ENCODE peak calls at places on chromosomes 11 and 22, in seven cellular contexts. One of them, this sample, is unnamed.

GRCh38 chr11:36452231-36452630 is 57.8 kb downstream of the TRAF6 start:
- ATAC-seq in upper lobe of right lung: no peak
- ATAC-seq in right cardiac atrium: no peak
- ATAC-seq in heart left ventricle: no peak
- ATAC-seq in pancreas: no peak
- ATAC-seq in HCT116: no peak
- ATAC-seq in mucosa of descending colon: no peak
- ATAC-seq in this sample: no peak

GRCh38 chr22:50398698-50399648 is 55.8 kb downstream of the PPP6R2 start:
- ATAC-seq in upper lobe of right lung: peak
- ATAC-seq in right cardiac atrium: no peak
- ATAC-seq in heart left ventricle: no peak
- ATAC-seq in pancreas: peak
- ATAC-seq in HCT116: peak
- ATAC-seq in mucosa of descending colon: no peak
- ATAC-seq in this sample: no peak

GRCh38 chr11:64857485-64857884 is 13.0 kb upstream of the CDC42BPG start:
- ATAC-seq in upper lobe of right lung: no peak
- ATAC-seq in right cardiac atrium: no peak
- ATAC-seq in heart left ventricle: no peak
- ATAC-seq in pancreas: no peak
- ATAC-seq in HCT116: no peak
- ATAC-seq in mucosa of descending colon: no peak
- ATAC-seq in this sample: no peak

GRCh38 chr22:26835929-26836528 is 178.6 kb downstream of the MIAT start:
- ATAC-seq in upper lobe of right lung: peak
- ATAC-seq in right cardiac atrium: no peak
- ATAC-seq in heart left ventricle: peak
- ATAC-seq in pancreas: peak
- ATAC-seq in HCT116: peak
- ATAC-seq in mucosa of descending colon: peak
- ATAC-seq in this sample: no peak

GRCh38 chr22:38489561-38490133 is 16.5 kb downstream of the DDX17 start:
- ATAC-seq in upper lobe of right lung: peak
- ATAC-seq in right cardiac atrium: no peak
- ATAC-seq in heart left ventricle: no peak
- ATAC-seq in pancreas: no peak
- ATAC-seq in HCT116: no peak
- ATAC-seq in mucosa of descending colon: no peak
- ATAC-seq in this sample: no peak

GRCh38 chr11:60934091-60934789 is 10.0 kb downstream of the TMEM132A start:
- ATAC-seq in upper lobe of right lung: no peak
- ATAC-seq in right cardiac atrium: no peak
- ATAC-seq in heart left ventricle: no peak
- ATAC-seq in pancreas: no peak
- ATAC-seq in HCT116: no peak
- ATAC-seq in mucosa of descending colon: no peak
- ATAC-seq in this sample: no peak

GRCh38 chr22:38193580-38193979 is 8.2 kb upstream of the MAFF start:
- ATAC-seq in upper lobe of right lung: peak
- ATAC-seq in right cardiac atrium: peak
- ATAC-seq in heart left ventricle: peak
- ATAC-seq in pancreas: no peak
- ATAC-seq in HCT116: no peak
- ATAC-seq in mucosa of descending colon: no peak
- ATAC-seq in this sample: peak

GRCh38 chr22:24601217-24602104 is 1.5 kb upstream of the GGT1 start:
- ATAC-seq in upper lobe of right lung: peak
- ATAC-seq in right cardiac atrium: peak
- ATAC-seq in heart left ventricle: peak
- ATAC-seq in pancreas: peak
- ATAC-seq in HCT116: peak
- ATAC-seq in mucosa of descending colon: peak
- ATAC-seq in this sample: no peak

GRCh38 chr22:39923689-39924088 is 22.8 kb downstream of the GRAP2 start:
- ATAC-seq in upper lobe of right lung: no peak
- ATAC-seq in right cardiac atrium: no peak
- ATAC-seq in heart left ventricle: no peak
- ATAC-seq in pancreas: peak
- ATAC-seq in HCT116: no peak
- ATAC-seq in mucosa of descending colon: no peak
- ATAC-seq in this sample: no peak

GRCh38 chr11:46273511-46274205 is 3.8 kb upstream of the CREB3L1 start:
- ATAC-seq in upper lobe of right lung: peak
- ATAC-seq in right cardiac atrium: peak
- ATAC-seq in heart left ventricle: no peak
- ATAC-seq in pancreas: peak
- ATAC-seq in HCT116: no peak
- ATAC-seq in mucosa of descending colon: peak
- ATAC-seq in this sample: no peak

GRCh38 chr22:49944399-49944891 is 16.1 kb upstream of the PIM3 start:
- ATAC-seq in upper lobe of right lung: no peak
- ATAC-seq in right cardiac atrium: no peak
- ATAC-seq in heart left ventricle: no peak
- ATAC-seq in pancreas: no peak
- ATAC-seq in HCT116: no peak
- ATAC-seq in mucosa of descending colon: no peak
- ATAC-seq in this sample: no peak

GRCh38 chr11:96033569-96033968 is 109.7 kb upstream of the MTMR2 start:
- ATAC-seq in upper lobe of right lung: peak
- ATAC-seq in right cardiac atrium: peak
- ATAC-seq in heart left ventricle: no peak
- ATAC-seq in pancreas: no peak
- ATAC-seq in HCT116: no peak
- ATAC-seq in mucosa of descending colon: no peak
- ATAC-seq in this sample: peak

GRCh38 chr22:44089717-44090570 is 65.8 kb downstream of the PARVB start:
- ATAC-seq in upper lobe of right lung: no peak
- ATAC-seq in right cardiac atrium: no peak
- ATAC-seq in heart left ventricle: no peak
- ATAC-seq in pancreas: no peak
- ATAC-seq in HCT116: no peak
- ATAC-seq in mucosa of descending colon: no peak
- ATAC-seq in this sample: no peak

GRCh38 chr11:116928102-116928777 is 90.8 kb upstream of the APOA1 start:
- ATAC-seq in upper lobe of right lung: peak
- ATAC-seq in right cardiac atrium: no peak
- ATAC-seq in heart left ventricle: no peak
- ATAC-seq in pancreas: no peak
- ATAC-seq in HCT116: no peak
- ATAC-seq in mucosa of descending colon: peak
- ATAC-seq in this sample: no peak

GRCh38 chr22:44371741-44372525 is 59.2 kb upstream of the SHISAL1 start:
- ATAC-seq in upper lobe of right lung: no peak
- ATAC-seq in right cardiac atrium: no peak
- ATAC-seq in heart left ventricle: no peak
- ATAC-seq in pancreas: no peak
- ATAC-seq in HCT116: no peak
- ATAC-seq in mucosa of descending colon: no peak
- ATAC-seq in this sample: no peak

GRCh38 chr22:39535302-39535805 is 2.8 kb upstream of the RPS19BP1 start:
- ATAC-seq in upper lobe of right lung: no peak
- ATAC-seq in right cardiac atrium: no peak
- ATAC-seq in heart left ventricle: no peak
- ATAC-seq in pancreas: no peak
- ATAC-seq in HCT116: no peak
- ATAC-seq in mucosa of descending colon: no peak
- ATAC-seq in this sample: no peak

GRCh38 chr11:47394322-47395224 is 13.8 kb upstream of the SLC39A13 start:
- ATAC-seq in upper lobe of right lung: peak
- ATAC-seq in right cardiac atrium: peak
- ATAC-seq in heart left ventricle: peak
- ATAC-seq in pancreas: no peak
- ATAC-seq in HCT116: no peak
- ATAC-seq in mucosa of descending colon: peak
- ATAC-seq in this sample: peak
- H3K4me3 ChIP-seq in upper lobe of right lung: peak
- H3K4me3 ChIP-seq in right cardiac atrium: no peak
- H3K4me3 ChIP-seq in heart left ventricle: peak
- H3K4me3 ChIP-seq in pancreas: no peak
- H3K4me3 ChIP-seq in HCT116: no peak
- H3K4me3 ChIP-seq in mucosa of descending colon: no peak
- H3K4me3 ChIP-seq in this sample: peak

DNA sequence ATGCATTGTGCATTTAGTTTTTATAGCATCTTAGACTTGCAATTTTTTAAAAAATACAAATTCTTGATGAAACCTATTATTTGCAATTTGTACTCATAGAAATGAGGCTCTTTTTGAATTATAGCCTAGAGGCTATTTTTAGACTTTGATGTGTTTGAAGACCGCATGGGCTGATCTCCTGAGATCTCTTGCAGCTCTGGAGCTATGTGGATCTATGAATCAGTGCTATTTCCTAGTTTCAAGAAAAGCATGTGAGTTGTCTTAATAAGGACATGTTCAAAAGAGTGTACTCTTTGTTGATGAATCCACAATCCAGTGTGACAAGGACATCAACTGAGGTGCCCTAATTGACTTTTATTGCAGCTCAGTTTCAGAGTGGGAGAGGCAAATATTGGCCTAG is 620.5 kb downstream of the ETS1 start:
- ATAC-seq in upper lobe of right lung: no peak
- ATAC-seq in right cardiac atrium: no peak
- ATAC-seq in heart left ventricle: no peak
- ATAC-seq in pancreas: no peak
- ATAC-seq in HCT116: no peak
- ATAC-seq in mucosa of descending colon: no peak
- ATAC-seq in this sample: no peak
- H3K4me3 ChIP-seq in upper lobe of right lung: no peak
- H3K4me3 ChIP-seq in right cardiac atrium: no peak
- H3K4me3 ChIP-seq in heart left ventricle: no peak
- H3K4me3 ChIP-seq in pancreas: no peak
- H3K4me3 ChIP-seq in HCT116: no peak
- H3K4me3 ChIP-seq in mucosa of descending colon: no peak
- H3K4me3 ChIP-seq in this sample: no peak

GRCh38 chr11:126415128-126415527 is 59.6 kb downstream of the ST3GAL4 start:
- ATAC-seq in upper lobe of right lung: no peak
- ATAC-seq in right cardiac atrium: peak
- ATAC-seq in heart left ventricle: peak
- ATAC-seq in pancreas: no peak
- ATAC-seq in HCT116: no peak
- ATAC-seq in mucosa of descending colon: peak
- ATAC-seq in this sample: peak

GRCh38 chr11:126417463-126417862 is 62.0 kb downstream of the ST3GAL4 start:
- ATAC-seq in upper lobe of right lung: no peak
- ATAC-seq in right cardiac atrium: no peak
- ATAC-seq in heart left ventricle: no peak
- ATAC-seq in pancreas: no peak
- ATAC-seq in HCT116: no peak
- ATAC-seq in mucosa of descending colon: no peak
- ATAC-seq in this sample: no peak

GRCh38 chr11:126415669-126416420 is 60.4 kb downstream of the ST3GAL4 start:
- ATAC-seq in upper lobe of right lung: peak
- ATAC-seq in right cardiac atrium: peak
- ATAC-seq in heart left ventricle: peak
- ATAC-seq in pancreas: no peak
- ATAC-seq in HCT116: no peak
- ATAC-seq in mucosa of descending colon: peak
- ATAC-seq in this sample: peak

GRCh38 chr11:126414615-126415014 is 59.1 kb downstream of the ST3GAL4 start:
- ATAC-seq in upper lobe of right lung: no peak
- ATAC-seq in right cardiac atrium: peak
- ATAC-seq in heart left ventricle: peak
- ATAC-seq in pancreas: no peak
- ATAC-seq in HCT116: no peak
- ATAC-seq in mucosa of descending colon: no peak
- ATAC-seq in this sample: peak

DNA sequence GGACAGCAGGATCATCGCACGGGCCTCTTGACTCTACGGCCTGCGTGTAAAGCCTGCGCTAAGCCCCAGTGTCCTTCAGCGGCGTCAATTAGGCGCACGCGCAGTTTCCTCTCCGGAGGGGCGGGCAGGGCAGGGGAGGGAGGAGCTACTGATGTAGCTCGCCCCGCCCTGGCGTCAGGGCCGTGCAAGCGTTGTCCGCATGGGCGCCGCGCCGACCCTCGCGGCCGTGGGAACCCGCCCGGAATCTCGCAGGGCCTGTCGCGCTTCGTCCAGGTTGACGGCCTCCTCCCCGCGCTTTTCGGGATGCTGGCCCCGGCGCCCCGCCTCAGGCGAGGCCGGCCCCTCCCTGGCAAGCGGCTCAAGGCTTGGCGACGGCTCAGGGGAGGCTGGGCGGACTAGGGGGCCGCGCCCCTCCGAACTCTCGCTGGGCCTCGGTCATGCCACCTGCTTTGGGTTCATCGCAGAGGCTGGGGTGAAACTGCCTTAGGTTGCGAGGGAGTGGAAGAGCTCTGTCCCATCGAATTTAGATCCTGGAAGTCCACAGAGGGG is 61.1 kb downstream of the ST3GAL4 start:
- ATAC-seq in upper lobe of right lung: peak
- ATAC-seq in right cardiac atrium: peak
- ATAC-seq in heart left ventricle: peak
- ATAC-seq in pancreas: peak
- ATAC-seq in HCT116: no peak
- ATAC-seq in mucosa of descending colon: peak
- ATAC-seq in this sample: peak
- H3K4me3 ChIP-seq in upper lobe of right lung: peak
- H3K4me3 ChIP-seq in right cardiac atrium: peak
- H3K4me3 ChIP-seq in heart left ventricle: peak
- H3K4me3 ChIP-seq in pancreas: peak
- H3K4me3 ChIP-seq in HCT116: no peak
- H3K4me3 ChIP-seq in mucosa of descending colon: no peak
- H3K4me3 ChIP-seq in this sample: peak

GRCh38 chr11:35274909-35275807 is 136.2 kb downstream of the CD44 start:
- ATAC-seq in upper lobe of right lung: peak
- ATAC-seq in right cardiac atrium: peak
- ATAC-seq in heart left ventricle: peak
- ATAC-seq in pancreas: peak
- ATAC-seq in HCT116: peak
- ATAC-seq in mucosa of descending colon: peak
- ATAC-seq in this sample: peak

GRCh38 chr11:35267504-35267903 is 128.5 kb downstream of the CD44 start:
- ATAC-seq in upper lobe of right lung: no peak
- ATAC-seq in right cardiac atrium: no peak
- ATAC-seq in heart left ventricle: no peak
- ATAC-seq in pancreas: no peak
- ATAC-seq in HCT116: no peak
- ATAC-seq in mucosa of descending colon: no peak
- ATAC-seq in this sample: no peak

GRCh38 chr11:35270342-35270741 is 131.4 kb downstream of the CD44 start:
- ATAC-seq in upper lobe of right lung: no peak
- ATAC-seq in right cardiac atrium: no peak
- ATAC-seq in heart left ventricle: no peak
- ATAC-seq in pancreas: no peak
- ATAC-seq in HCT116: no peak
- ATAC-seq in mucosa of descending colon: no peak
- ATAC-seq in this sample: no peak

GRCh38 chr11:35272391-35272821 is 133.4 kb downstream of the CD44 start:
- ATAC-seq in upper lobe of right lung: peak
- ATAC-seq in right cardiac atrium: no peak
- ATAC-seq in heart left ventricle: no peak
- ATAC-seq in pancreas: no peak
- ATAC-seq in HCT116: no peak
- ATAC-seq in mucosa of descending colon: peak
- ATAC-seq in this sample: no peak

DNA sequence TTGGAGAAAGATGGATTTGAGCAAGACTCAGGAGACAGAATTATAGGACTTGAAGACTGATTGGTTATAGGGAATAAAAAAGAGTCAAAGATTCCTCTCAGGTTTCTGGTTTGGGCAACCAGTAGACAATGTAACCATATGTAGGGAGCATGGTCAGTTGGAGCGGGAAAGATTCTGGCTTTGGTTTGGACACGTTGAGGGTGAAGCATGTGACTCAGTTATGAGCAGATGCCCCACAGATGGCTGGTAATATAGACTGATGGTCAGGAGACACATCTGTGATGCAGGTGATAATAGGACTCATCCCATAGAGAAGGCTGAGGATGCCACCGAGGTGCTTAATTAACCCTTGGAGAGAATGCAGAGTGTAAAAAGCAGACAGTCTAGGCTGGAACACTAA is 132.1 kb downstream of the CD44 start:
- ATAC-seq in upper lobe of right lung: no peak
- ATAC-seq in right cardiac atrium: no peak
- ATAC-seq in heart left ventricle: no peak
- ATAC-seq in pancreas: no peak
- ATAC-seq in HCT116: no peak
- ATAC-seq in mucosa of descending colon: no peak
- ATAC-seq in this sample: no peak
- H3K4me3 ChIP-seq in upper lobe of right lung: no peak
- H3K4me3 ChIP-seq in right cardiac atrium: no peak
- H3K4me3 ChIP-seq in heart left ventricle: no peak
- H3K4me3 ChIP-seq in pancreas: no peak
- H3K4me3 ChIP-seq in HCT116: no peak
- H3K4me3 ChIP-seq in mucosa of descending colon: no peak
- H3K4me3 ChIP-seq in this sample: no peak